ENCODE peak calls at places on chromosomes 16 and 17, in ten cellular contexts. K, H, I, C, E, B, G, P, Y and M are unnamed samples.

GRCh38 chr17:67469208-67469980 is 92.3 kb downstream of the PITPNC1 start:
- DNase-seq in K (peak; percentile 67), H (no peak), I (peak; percentile 54), C (no peak), E (no peak), B (no peak), G (no peak), P (no peak), Y (no peak), M (no peak)

GRCh38 chr17:34711646-34712045 is 132.3 kb downstream of the TMEM132E start:
- DNase-seq in K (no peak), H (no peak), I (no peak), C (no peak), E (no peak), B (no peak), G (no peak), P (no peak), Y (no peak), M (no peak)

GRCh38 chr17:45791935-45792334 is 7.8 kb downstream of the CRHR1 start:
- DNase-seq in K (no peak), H (no peak), I (no peak), C (no peak), E (no peak), B (no peak), G (no peak), P (peak; percentile 82), Y (no peak), M (no peak)

GRCh38 chr17:63086483-63087185 is 120.6 kb downstream of the TANC2 start:
- DNase-seq in K (peak; percentile 40), H (no peak), I (no peak), C (no peak), E (no peak), B (no peak), G (no peak), P (no peak), Y (no peak), M (no peak)

GRCh38 chr17:68356520-68356919 is 65.2 kb downstream of the ARSG start:
- DNase-seq in K (peak; percentile 76), H (no peak), I (no peak), C (no peak), E (no peak), B (no peak), G (peak; percentile 49), P (no peak), Y (no peak), M (no peak)

GRCh38 chr17:42133461-42134041 is 10.9 kb downstream of the HSPB9 start:
- DNase-seq in K (no peak), H (no peak), I (peak; percentile 43), C (no peak), E (peak; percentile 34), B (no peak), G (peak; percentile 48), P (peak; percentile 84), Y (no peak), M (no peak)

GRCh38 chr16:14193316-14193871 is 122.3 kb downstream of the MRTFB start:
- DNase-seq in K (no peak), H (no peak), I (no peak), C (no peak), E (no peak), B (no peak), G (peak; percentile 8), P (peak; percentile 64), Y (no peak), M (no peak)

GRCh38 chr17:15957206-15957605 is 12.3 kb downstream of the ADORA2B start:
- DNase-seq in K (no peak), H (no peak), I (no peak), C (no peak), E (no peak), B (no peak), G (no peak), P (no peak), Y (no peak), M (no peak)

GRCh38 chr17:2024572-2025219 is 438 bp downstream of the RTN4RL1 start:
- DNase-seq in K (no peak), H (no peak), I (no peak), C (no peak), E (peak; percentile 32), B (no peak), G (no peak), P (no peak), Y (peak; percentile 71), M (no peak)

GRCh38 chr16:71894229-71894920 is 956 bp upstream of the IST1 start:
- DNase-seq in K (peak; percentile 70), H (peak; percentile 76), I (peak; percentile 50), C (peak; percentile 68), E (peak; percentile 67), B (no peak), G (peak; percentile 41), P (peak; percentile 5), Y (peak; percentile 75), M (peak; percentile 14)

GRCh38 chr16:28572659-28573510 is 19.2 kb downstream of the SGF29 start:
- DNase-seq in K (no peak), H (no peak), I (peak; percentile 92), C (no peak), E (no peak), B (no peak), G (no peak), P (no peak), Y (no peak), M (no peak)

GRCh38 chr17:6546069-6546718 is 10.2 kb downstream of the PITPNM3 start:
- DNase-seq in K (peak; percentile 77), H (no peak), I (no peak), C (peak; percentile 81), E (no peak), B (no peak), G (no peak), P (no peak), Y (no peak), M (no peak)

GRCh38 chr17:29760771-29761682 is 138.3 kb upstream of the CORO6 start:
- DNase-seq in K (peak; percentile 90), H (peak; percentile 90), I (peak; percentile 79), C (peak; percentile 82), E (peak; percentile 93), B (peak; percentile 49), G (peak; percentile 91), P (peak; percentile 31), Y (peak; percentile 95), M (no peak)

GRCh38 chr17:57114085-57114673 is 29.1 kb downstream of the AKAP1 start:
- DNase-seq in K (no peak), H (no peak), I (peak; percentile 57), C (peak; percentile 25), E (no peak), B (peak; percentile 14), G (peak; percentile 55), P (no peak), Y (no peak), M (peak; percentile 77)

GRCh38 chr16:68798398-68798797 is 44.9 kb upstream of the TANGO6 start:
- DNase-seq in K (no peak), H (no peak), I (no peak), C (no peak), E (no peak), B (no peak), G (no peak), P (no peak), Y (no peak), M (no peak)

GRCh38 chr16:68564367-68564985 is 25.4 kb downstream of the ZFP90 start:
- DNase-seq in K (peak; percentile 12), H (no peak), I (peak; percentile 1), C (peak; percentile 33), E (peak; percentile 42), B (no peak), G (no peak), P (no peak), Y (no peak), M (no peak)

GRCh38 chr17:79970576-79971068 is 65.0 kb downstream of the TBC1D16 start:
- DNase-seq in K (no peak), H (peak; percentile 35), I (peak; percentile 82), C (peak; percentile 33), E (no peak), B (peak; percentile 56), G (peak; percentile 62), P (no peak), Y (peak; percentile 59), M (peak; percentile 67)

GRCh38 chr16:2960183-2961010 is 3.7 kb upstream of the KREMEN2 start:
- DNase-seq in K (no peak), H (no peak), I (no peak), C (no peak), E (no peak), B (no peak), G (no peak), P (no peak), Y (no peak), M (no peak)

GRCh38 chr17:65415991-65416390 is 145.5 kb downstream of the AXIN2 start:
- DNase-seq in K (no peak), H (no peak), I (no peak), C (no peak), E (no peak), B (no peak), G (no peak), P (no peak), Y (no peak), M (no peak)

GRCh38 chr16:87581867-87582220 is 20.5 kb upstream of the JPH3 start:
- DNase-seq in K (peak; percentile 96), H (peak; percentile 94), I (no peak), C (peak; percentile 99), E (peak; percentile 92), B (no peak), G (no peak), P (no peak), Y (no peak), M (no peak)

GRCh38 chr16:21159281-21159951 is 942 bp downstream of the LDAF1 start:
- DNase-seq in K (no peak), H (peak; percentile 79), I (peak; percentile 54), C (no peak), E (peak; percentile 49), B (no peak), G (peak; percentile 7), P (peak; percentile 58), Y (peak; percentile 88), M (no peak)

GRCh38 chr17:8151120-8151640 is 1.0 kb downstream of the PER1 start:
- DNase-seq in K (peak; percentile 96), H (peak; percentile 97), I (peak; percentile 94), C (peak; percentile 91), E (peak; percentile 83), B (peak; percentile 80), G (peak; percentile 92), P (peak; percentile 63), Y (peak; percentile 95), M (no peak)

GRCh38 chr17:47694818-47695663 is 1.1 kb downstream of the TBKBP1 start:
- DNase-seq in K (no peak), H (no peak), I (peak; percentile 56), C (peak; percentile 62), E (no peak), B (peak; percentile 17), G (peak; percentile 27), P (no peak), Y (peak; percentile 86), M (peak; percentile 21)

GRCh38 chr16:68823401-68823800 is 19.9 kb upstream of the TANGO6 start:
- DNase-seq in K (peak; percentile 79), H (no peak), I (no peak), C (peak; percentile 77), E (no peak), B (no peak), G (no peak), P (no peak), Y (no peak), M (no peak)

GRCh38 chr17:80003969-80004368 is 31.7 kb downstream of the TBC1D16 start:
- DNase-seq in K (no peak), H (no peak), I (no peak), C (no peak), E (no peak), B (no peak), G (no peak), P (no peak), Y (no peak), M (no peak)

GRCh38 chr17:81541123-81541522 is 11.0 kb downstream of the FAAP100 start:
- DNase-seq in K (no peak), H (no peak), I (no peak), C (no peak), E (no peak), B (no peak), G (no peak), P (no peak), Y (no peak), M (no peak)

GRCh38 chr16:57735755-57736418 is at the start of gene KATNB1:
- DNase-seq in K (no peak), H (no peak), I (peak; percentile 22), C (peak; percentile 7), E (no peak), B (no peak), G (peak; percentile 7), P (no peak), Y (no peak), M (no peak)

GRCh38 chr17:32929288-32929574 is 1.3 kb downstream of the TMEM98 start:
- DNase-seq in K (no peak), H (no peak), I (peak; percentile 56), C (no peak), E (no peak), B (no peak), G (no peak), P (no peak), Y (no peak), M (no peak)